ENCODE peak calls at places on chromosome X, in four cellular contexts. J, U, B and K are unnamed samples.
A peak's percentile ranks its signal among the peaks of the same experiment; 100 is the strongest.

GRCh38 chrX:24124227-24124799 is 25.2 kb upstream of the ZFX start:
- DNase-seq in J (no peak), U (no peak), B (no peak), K (no peak)

GRCh38 chrX:130625381-130625780 is 223.6 kb downstream of the RBMX2 start:
- DNase-seq in J (no peak), U (no peak), B (no peak), K (no peak)

GRCh38 chrX:135396109-135396508 is 25.6 kb upstream of the SMIM10L2A start:
- DNase-seq in J (no peak), U (no peak), B (no peak), K (no peak)

GRCh38 chrX:71996826-71997225 is 86.2 kb downstream of the NHSL2 start:
- DNase-seq in J (no peak), U (no peak), B (no peak), K (no peak)

GRCh38 chrX:24395775-24396174 is 35.3 kb downstream of the SUPT20HL1 start:
- DNase-seq in J (no peak), U (peak; percentile 11), B (no peak), K (peak; percentile 52)

GRCh38 chrX:149453030-149453429 is 52.1 kb downstream of the IDS start:
- DNase-seq in J (no peak), U (no peak), B (no peak), K (no peak)

GRCh38 chrX:148416931-148417330 is 83.5 kb upstream of the AFF2 start:
- DNase-seq in J (no peak), U (no peak), B (no peak), K (no peak)

GRCh38 chrX:45842916-45843315 is 642.2 kb upstream of the DIPK2B start:
- DNase-seq in J (no peak), U (no peak), B (no peak), K (no peak)

GRCh38 chrX:73977542-73978169 is 326.3 kb upstream of the ZCCHC13 start:
- DNase-seq in J (no peak), U (peak; percentile 2), B (no peak), K (peak; percentile 72)

GRCh38 chrX:68895339-68896250 is 66.8 kb downstream of the EFNB1 start:
- DNase-seq in J (peak; percentile 51), U (no peak), B (peak; percentile 52), K (no peak)

GRCh38 chrX:63387411-63387810 is 36.3 kb upstream of the SPIN4 start:
- DNase-seq in J (no peak), U (no peak), B (no peak), K (no peak)

DNA sequence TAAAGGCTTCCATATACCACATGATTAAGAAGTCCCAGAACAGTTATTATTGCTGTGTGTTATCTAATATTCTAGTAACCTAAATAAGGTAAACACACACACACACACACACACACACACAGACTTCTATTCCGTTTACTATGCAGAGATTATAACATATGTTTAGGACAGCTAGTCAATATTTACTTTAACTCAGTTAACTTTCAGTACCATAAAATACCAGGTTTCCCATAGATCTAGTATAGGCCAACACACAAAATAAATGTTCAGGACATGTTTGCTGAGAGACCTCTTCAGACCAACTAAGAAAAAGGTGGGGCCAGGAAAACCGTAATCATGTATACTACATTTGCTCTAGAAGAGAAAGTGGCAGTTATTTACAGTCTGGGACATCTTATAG is 365.5 kb downstream of the KLHL13 start:
- DNase-seq in J (no peak), U (no peak), B (no peak), K (no peak)
- H3K4me3 ChIP-seq in J (no peak overlapping the region), U (no peak overlapping the region), B (no peak overlapping the region), K (no peak overlapping the region)

GRCh38 chrX:111035991-111036390 is 60.0 kb upstream of the PAK3 start:
- DNase-seq in J (no peak), U (no peak), B (no peak), K (no peak)

GRCh38 chrX:111039606-111040005 is 56.4 kb upstream of the PAK3 start:
- DNase-seq in J (no peak), U (no peak), B (no peak), K (no peak)

GRCh38 chrX:111035256-111035655 is 60.7 kb upstream of the PAK3 start:
- DNase-seq in J (no peak), U (no peak), B (no peak), K (no peak)

GRCh38 chrX:111040377-111041017 is 55.5 kb upstream of the PAK3 start:
- DNase-seq in J (no peak), U (no peak), B (no peak), K (no peak)

DNA sequence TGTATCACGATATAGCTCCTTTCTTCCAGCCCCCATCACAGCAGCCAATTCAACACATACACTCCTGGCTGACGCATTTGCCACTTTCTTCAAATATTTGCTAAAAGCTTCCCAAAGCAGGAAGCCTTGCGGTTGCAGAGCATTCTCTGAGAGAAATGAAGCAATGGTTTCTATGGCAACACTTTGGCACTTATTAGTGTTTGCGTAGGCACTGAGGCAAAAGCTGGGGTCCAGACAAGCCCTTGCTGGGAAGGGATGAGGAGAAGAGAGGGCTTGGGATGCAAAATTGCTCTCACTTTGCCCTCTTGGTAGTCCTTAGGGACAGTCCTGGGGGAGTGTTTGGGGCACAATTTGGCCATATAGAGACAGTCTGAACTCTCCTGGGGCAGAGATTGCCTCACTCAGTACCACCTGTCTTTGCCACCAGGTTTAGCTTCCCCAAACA is 55.0 kb upstream of the PAK3 start:
- DNase-seq in J (no peak), U (peak; percentile 20), B (no peak), K (peak; percentile 44)
- H3K4me3 ChIP-seq in J (no peak overlapping the region), U (no peak overlapping the region), B (no peak overlapping the region), K (no peak overlapping the region)

GRCh38 chrX:120021927-120022326 is 55.6 kb downstream of the RHOXF2B start:
- DNase-seq in J (no peak), U (no peak), B (no peak), K (no peak)

GRCh38 chrX:120015145-120016067 is 62.1 kb downstream of the RHOXF2B start:
- DNase-seq in J (peak; percentile 44), U (no peak), B (no peak), K (no peak)

GRCh38 chrX:120020305-120020704 is 57.2 kb downstream of the RHOXF2B start:
- DNase-seq in J (no peak), U (no peak), B (no peak), K (no peak)

GRCh38 chrX:120014354-120015129 is 62.9 kb downstream of the RHOXF2B start:
- DNase-seq in J (no peak), U (no peak), B (no peak), K (no peak)

GRCh38 chrX:120016068-120016441 is 61.4 kb downstream of the RHOXF2B start:
- DNase-seq in J (no peak), U (no peak), B (no peak), K (no peak)
- H3K4me3 ChIP-seq in J (peak overlapping the region; percentile 39), U (peak overlapping the region; percentile 44), B (no peak overlapping the region), K (no peak overlapping the region)

GRCh38 chrX:100649550-100650356 is 5.8 kb downstream of the SRPX2 start:
- DNase-seq in J (peak; percentile 45), U (no peak), B (peak; percentile 61), K (no peak)
- H3K4me3 ChIP-seq in J (no peak overlapping the region), U (no peak overlapping the region), B (no peak overlapping the region), K (no peak overlapping the region)

DNA sequence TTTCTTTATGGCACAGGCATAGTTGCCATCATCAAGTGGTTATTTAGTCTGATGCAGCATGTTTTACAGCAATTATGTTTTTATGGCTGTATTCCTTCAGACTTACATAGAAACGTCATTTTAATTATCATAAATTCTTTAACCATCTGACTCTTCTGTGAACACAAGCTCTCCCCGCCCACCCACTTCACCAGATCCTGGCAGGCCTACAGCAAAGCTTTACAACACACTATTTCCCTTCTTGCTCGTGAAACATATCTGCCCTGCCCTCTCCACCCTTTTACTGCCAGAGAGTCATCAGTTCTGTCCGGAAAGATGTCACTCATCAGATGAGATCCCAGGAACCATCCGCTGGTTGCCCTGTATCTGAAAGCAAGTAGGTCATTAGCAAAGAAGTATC is 120.5 kb downstream of the HS6ST2 start:
- DNase-seq in J (no peak), U (no peak), B (no peak), K (no peak)
- H3K4me3 ChIP-seq in J (no peak overlapping the region), U (no peak overlapping the region), B (no peak overlapping the region), K (no peak overlapping the region)

GRCh38 chrX:78063687-78064086 is 40.4 kb upstream of the PGK1 start:
- DNase-seq in J (no peak), U (no peak), B (no peak), K (no peak)
- H3K4me3 ChIP-seq in J (no peak overlapping the region), U (no peak overlapping the region), B (no peak overlapping the region), K (no peak overlapping the region)

GRCh38 chrX:102950908-102951866 is 14.1 kb downstream of the RAB40AL start:
- DNase-seq in J (no peak), U (peak; percentile 16), B (no peak), K (peak; percentile 52)
- H3K4me3 ChIP-seq in J (peak overlapping the region; percentile 25), U (peak overlapping the region; percentile 26), B (no peak overlapping the region), K (no peak overlapping the region)